ENCODE peak calls at places on chromosomes 4 and X, in seven cellular contexts. N is MCF 10A, O is GM20000, C is mesothelial cell of epicardium, B is neural progenitor cell, H is GM13976, S is psoas muscle. M is an unnamed sample.

GRCh38 chrX:10507181-10507580 is 113.2 kb downstream of the MID1 start:
- DNase-seq in O (no peak), S (no peak), N (no peak), C (no peak), B (no peak), H (no peak), M (no peak)

GRCh38 chrX:34884693-34885277 is 57.8 kb upstream of the FAM47B start:
- DNase-seq in S (no peak), N (peak; percentile 80), C (no peak), H (no peak), O (no peak), B (no peak), M (peak; percentile 22)

GRCh38 chr4:100366213-100366612 is 151.6 kb downstream of the EMCN start:
- DNase-seq in S (no peak), B (no peak), H (no peak), C (no peak), O (no peak), N (no peak), M (no peak)

GRCh38 chr4:109303141-109303499 is 662 bp upstream of the COL25A1 start:
- DNase-seq in O (no peak), N (no peak), H (no peak), S (no peak), C (no peak), B (no peak), M (no peak)

GRCh38 chr4:186728631-186729271 is 5.1 kb upstream of the FAT1 start:
- DNase-seq in H (no peak), O (no peak), C (no peak), N (peak; percentile 60), S (no peak), B (peak; percentile 42), M (no peak)

GRCh38 chr4:66929748-66930147 is 615.6 kb downstream of the CENPC start:
- DNase-seq in N (no peak), B (no peak), S (no peak), H (no peak), C (no peak), O (no peak), M (no peak)

GRCh38 chrX:136162827-136163427 is 15.6 kb downstream of the FHL1 start:
- DNase-seq in O (peak; percentile 28), S (peak; percentile 55), H (peak; percentile 23), N (peak; percentile 70), C (no peak), B (peak; percentile 64), M (peak; percentile 52)

GRCh38 chrX:140343226-140343873 is 161.5 kb downstream of the SOX3 start:
- DNase-seq in N (peak; percentile 44), O (no peak), S (no peak), C (no peak), B (no peak), H (no peak), M (no peak)

GRCh38 chr4:121148621-121149020 is 15.5 kb downstream of the TNIP3 start:
- DNase-seq in C (no peak), O (no peak), B (no peak), N (no peak), H (no peak), S (no peak), M (no peak)

GRCh38 chrX:28920141-28920540 is 332.9 kb downstream of the IL1RAPL1 start:
- DNase-seq in O (no peak), C (no peak), N (no peak), H (no peak), S (no peak), B (no peak), M (no peak)

GRCh38 chr4:40149960-40150385 is 46.9 kb upstream of the RHOH start:
- DNase-seq in N (peak; percentile 86), H (peak; percentile 74), C (no peak), O (peak; percentile 83), B (peak; percentile 72), S (peak; percentile 25), M (peak; percentile 91)

GRCh38 chr4:19844436-19844835 is 407.3 kb upstream of the SLIT2 start:
- DNase-seq in B (no peak), H (no peak), S (no peak), C (no peak), N (peak; percentile 36), O (no peak), M (no peak)

GRCh38 chr4:57071340-57071739 is 38.8 kb downstream of the IGFBP7 start:
- DNase-seq in O (no peak), B (no peak), N (peak; percentile 54), H (no peak), C (no peak), S (peak; percentile 38), M (peak; percentile 86)

GRCh38 chr4:184019084-184019483 is 114.0 kb downstream of the STOX2 start:
- DNase-seq in C (no peak), S (no peak), H (no peak), B (no peak), N (peak; percentile 5), O (no peak), M (no peak)

GRCh38 chr4:184014301-184014700 is 109.2 kb downstream of the STOX2 start:
- DNase-seq in C (no peak), B (no peak), S (no peak), N (no peak), O (no peak), H (no peak), M (no peak)

GRCh38 chr4:184019667-184020665 is 114.9 kb downstream of the STOX2 start:
- DNase-seq in N (no peak), S (no peak), C (no peak), O (no peak), H (no peak), B (no peak), M (no peak)

GRCh38 chr4:184012937-184013336 is 107.8 kb downstream of the STOX2 start:
- DNase-seq in B (no peak), C (no peak), O (no peak), H (no peak), S (no peak), N (no peak), M (no peak)

DNA sequence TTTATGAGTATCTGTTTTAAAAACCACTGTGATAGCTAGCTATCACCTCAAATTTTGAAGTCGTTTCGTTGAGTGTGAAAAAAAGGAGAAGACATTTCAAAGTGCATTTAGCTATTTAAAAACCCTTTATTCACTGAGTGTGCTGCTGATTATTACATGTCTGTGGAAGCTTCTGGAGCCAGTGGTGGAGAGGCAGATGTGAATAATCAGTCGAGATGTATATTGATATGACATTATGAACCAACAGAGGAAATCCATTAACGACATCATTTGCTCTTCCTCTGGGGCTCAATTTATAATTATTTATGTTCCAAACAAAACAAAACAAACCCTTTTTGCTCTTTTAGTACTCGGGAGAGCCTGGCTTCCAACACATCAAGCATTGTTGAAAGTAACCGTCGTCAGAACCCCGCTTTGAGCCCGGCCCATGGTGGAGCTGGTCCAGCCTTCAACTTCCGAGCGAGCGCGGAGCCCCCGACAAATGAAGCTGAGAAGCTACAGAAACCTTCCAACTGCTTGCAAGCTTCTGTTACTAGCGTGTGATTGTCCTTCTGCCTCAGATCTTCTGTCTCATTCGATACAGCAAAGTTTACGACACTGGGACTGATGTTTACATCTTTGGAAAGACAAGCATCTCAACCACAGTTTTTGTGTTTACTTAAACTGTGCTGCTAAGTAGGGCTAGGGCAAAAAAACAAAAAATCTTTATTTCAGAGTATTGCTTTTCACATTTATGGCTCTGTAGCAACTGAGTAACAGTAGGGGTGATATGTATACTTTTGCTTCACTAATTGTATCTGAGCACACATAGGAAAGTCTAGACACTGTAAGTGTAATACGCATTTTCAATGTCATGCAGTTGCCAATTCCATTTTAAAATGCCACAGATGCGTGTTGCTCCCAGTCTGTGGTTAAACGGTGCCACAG is 111.9 kb downstream of the STOX2 start:
- DNase-seq in B (no peak), H (no peak), N (no peak), S (no peak), C (no peak), O (no peak), M (no peak)
- TF ChIP-seq CTCF in B (no peak), H (no peak), N (no peak), S (no peak), C (no peak), O (no peak), M (no peak)

DNA sequence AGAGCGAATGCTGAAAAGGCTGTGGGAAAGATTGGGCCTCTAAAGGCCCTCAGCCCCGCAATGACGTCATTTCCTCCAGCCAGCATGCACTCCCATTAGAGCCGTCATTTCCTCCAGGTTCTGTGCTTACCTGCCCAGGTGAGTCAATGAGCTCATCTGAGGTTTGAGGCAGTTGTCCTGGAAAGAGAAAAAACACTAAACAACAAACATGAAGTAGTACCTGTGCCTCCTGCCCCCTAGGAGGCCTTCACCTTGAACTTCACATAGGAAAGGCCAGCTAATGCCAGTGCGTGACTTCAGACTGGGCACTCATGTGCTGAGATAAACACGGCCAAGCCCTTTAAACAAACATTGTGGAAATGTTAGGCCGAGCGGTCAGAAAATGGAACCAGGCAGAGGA is 55.9 kb downstream of the FHDC1 start:
- DNase-seq in O (no peak), N (peak; percentile 53), H (no peak), C (no peak), S (no peak), B (no peak), M (no peak)
- TF ChIP-seq CTCF in O (no peak), N (no peak), H (no peak), C (no peak), S (no peak), B (no peak), M (no peak)

GRCh38 chr4:182560358-182560757 is 317.2 kb downstream of the TENM3 start:
- DNase-seq in H (no peak), N (no peak), C (no peak), O (no peak), S (no peak), B (peak; percentile 94), M (no peak)

GRCh38 chr4:182552948-182553347 is 309.7 kb downstream of the TENM3 start:
- DNase-seq in S (no peak), H (no peak), N (no peak), C (no peak), O (no peak), B (no peak), M (no peak)

GRCh38 chr4:182555997-182556418 is 312.8 kb downstream of the TENM3 start:
- DNase-seq in N (peak; percentile 68), B (peak; percentile 75), H (no peak), O (no peak), C (no peak), S (no peak), M (no peak)

GRCh38 chr4:182554736-182555135 is 311.5 kb downstream of the TENM3 start:
- DNase-seq in S (no peak), B (no peak), H (no peak), C (no peak), N (no peak), O (no peak), M (no peak)

GRCh38 chr4:182556576-182556975 is 313.4 kb downstream of the TENM3 start:
- DNase-seq in C (no peak), O (no peak), H (no peak), N (no peak), S (no peak), B (no peak), M (no peak)
- TF ChIP-seq CTCF in C (no peak), O (no peak), H (no peak), N (no peak), S (no peak), B (no peak), M (no peak)

GRCh38 chr4:3399277-3400194 is 42.2 kb upstream of the HGFAC start:
- DNase-seq in H (no peak), S (no peak), C (no peak), N (peak; percentile 34), O (no peak), B (no peak), M (peak; percentile 39)
- TF ChIP-seq CTCF in H (no peak), S (peak; percentile 26), C (no peak), N (no peak), O (no peak), B (no peak), M (peak; percentile 19)